ENCODE peak calls at places on chromosomes 13 and 19, in ten cellular contexts. N, W, D, G, E, U, C, A, I and O are unnamed samples.

GRCh38 chr13:113582841-113583631 is 1.5 kb upstream of the TFDP1 start:
- DNase-seq in N (no peak), W (no peak), D (no peak), G (no peak), E (no peak), U (no peak), C (peak; percentile 26), A (peak; percentile 4), I (peak; percentile 13), O (no peak)

GRCh38 chr19:35457173-35457572 is 9.1 kb downstream of the FFAR2 start:
- DNase-seq in N (no peak), W (no peak), D (no peak), G (no peak), E (no peak), U (no peak), C (no peak), A (no peak), I (no peak), O (no peak)

GRCh38 chr19:36489920-36490415 is 607 bp upstream of the ZNF566 start:
- DNase-seq in N (peak; percentile 80), W (peak; percentile 86), D (peak; percentile 96), G (no peak), E (peak; percentile 33), U (peak; percentile 99), C (no peak), A (peak; percentile 85), I (no peak), O (peak; percentile 36)

GRCh38 chr13:49602005-49602404 is 16.6 kb upstream of the RCBTB1 start:
- DNase-seq in N (no peak), W (no peak), D (no peak), G (no peak), E (no peak), U (no peak), C (no peak), A (no peak), I (no peak), O (no peak)

GRCh38 chr13:29125934-29126424 is 305.8 kb downstream of the MTUS2 start:
- DNase-seq in N (no peak), W (no peak), D (no peak), G (no peak), E (no peak), U (no peak), C (no peak), A (no peak), I (no peak), O (no peak)

GRCh38 chr13:97224544-97225324 is 2.6 kb downstream of the MBNL2 start:
- DNase-seq in N (no peak), W (no peak), D (no peak), G (peak; percentile 71), E (no peak), U (peak; percentile 81), C (no peak), A (no peak), I (no peak), O (no peak)

GRCh38 chr13:48156466-48156865 is 61.6 kb upstream of the MED4 start:
- DNase-seq in N (no peak), W (no peak), D (no peak), G (peak; percentile 47), E (no peak), U (peak; percentile 37), C (no peak), A (peak; percentile 21), I (no peak), O (no peak)

GRCh38 chr19:16078311-16078758 is 2.0 kb downstream of the TPM4 start:
- DNase-seq in N (no peak), W (peak; percentile 69), D (peak; percentile 61), G (peak; percentile 78), E (no peak), U (peak; percentile 74), C (no peak), A (peak; percentile 44), I (peak; percentile 50), O (no peak)

DNA sequence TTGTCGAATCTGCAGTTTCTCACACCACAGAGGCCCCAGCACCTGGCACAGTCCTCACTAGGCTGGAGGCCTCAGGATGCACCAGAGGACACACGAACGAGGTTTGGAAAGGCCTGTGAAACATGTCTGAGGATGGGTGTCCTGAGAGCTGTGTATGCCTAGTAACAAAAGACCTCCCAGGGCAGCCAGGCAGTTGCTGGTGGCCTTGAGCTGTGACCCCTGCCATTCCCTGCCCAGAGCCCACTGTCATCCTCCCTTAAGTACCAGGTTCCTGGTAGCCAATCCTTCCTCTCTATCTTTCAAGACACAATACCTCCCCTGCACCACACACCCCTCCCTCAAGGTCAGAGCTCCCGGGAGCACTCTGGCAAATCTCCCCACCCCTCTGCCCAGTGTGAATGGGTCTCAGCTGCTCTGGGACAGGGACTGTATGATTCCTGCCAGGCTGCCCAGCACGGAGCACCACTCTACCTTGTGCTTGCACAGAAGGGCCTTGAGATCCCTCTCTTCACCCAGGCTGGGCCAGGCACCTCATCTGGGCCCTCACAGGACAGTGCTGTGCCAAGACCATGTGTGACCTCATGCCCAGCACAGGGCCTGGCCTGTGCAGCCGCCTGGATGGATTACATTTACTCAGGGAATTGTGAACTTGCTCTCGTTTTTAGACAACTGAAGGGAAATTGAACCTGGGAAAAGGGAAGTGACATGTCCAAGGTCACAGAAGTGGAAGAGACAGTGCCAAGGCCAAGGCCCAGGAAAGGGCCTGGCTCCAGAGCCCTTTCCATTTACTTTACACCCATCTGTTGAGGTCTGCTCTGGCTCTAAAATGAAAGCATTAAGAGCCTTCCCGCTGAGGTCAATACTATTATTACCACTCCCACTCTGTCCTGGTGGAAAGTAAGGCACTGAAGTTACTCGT is 2.2 kb downstream of the ZNF787 start:
- DNase-seq in N (no peak), W (no peak), D (no peak), G (no peak), E (no peak), U (no peak), C (no peak), A (no peak), I (no peak), O (no peak)
- H3K27ac ChIP-seq in N (peak overlapping the region; percentile 97), W (peak overlapping the region; percentile 89), D (no peak overlapping the region), G (no peak overlapping the region), E (peak overlapping the region; percentile 99), U (no peak overlapping the region), C (peak overlapping the region; percentile 96), A (peak overlapping the region; percentile 96), I (peak overlapping the region; percentile 91), O (peak overlapping the region; percentile 97)

DNA sequence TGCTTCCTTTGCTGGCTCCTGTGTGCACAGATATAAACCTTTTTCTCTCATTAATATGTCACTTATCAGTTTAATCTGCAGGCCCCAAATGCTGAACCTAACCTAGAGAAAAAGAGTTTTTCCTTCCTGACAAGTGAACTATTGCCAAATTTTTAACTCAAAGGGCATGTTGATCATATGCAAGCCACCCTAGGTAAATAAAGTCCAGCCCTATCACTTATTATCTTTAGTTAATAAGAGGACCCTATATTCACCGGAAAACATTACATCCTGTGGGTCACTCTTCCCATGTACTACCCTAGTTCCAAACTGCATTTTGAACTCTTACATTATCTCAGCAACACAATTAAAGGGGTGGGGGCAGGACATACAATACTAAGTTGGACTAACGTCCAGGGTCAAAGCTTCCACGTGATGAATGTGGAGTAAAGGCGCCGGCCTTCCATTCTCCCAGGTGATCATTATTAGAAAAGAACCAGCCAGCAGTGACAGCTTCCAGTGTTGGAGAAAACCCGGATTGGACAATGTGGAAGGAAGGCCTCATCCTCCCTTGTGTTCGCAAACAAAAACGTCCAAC is 86.6 kb downstream of the STK24 start:
- DNase-seq in N (no peak), W (no peak), D (no peak), G (no peak), E (no peak), U (no peak), C (no peak), A (no peak), I (no peak), O (no peak)
- H3K4me1 ChIP-seq in N (peaks cover 87% of the 10 kb centered on the region), W (peaks cover 5% of the 10 kb centered on the region), D (peaks cover 67% of the 10 kb centered on the region), G (peaks cover 11% of the 10 kb centered on the region), E (peaks cover 3% of the 10 kb centered on the region), U (peaks cover 2% of the 10 kb centered on the region), C (peaks cover 28% of the 10 kb centered on the region), A (peaks cover 62% of the 10 kb centered on the region), I (peaks cover 5% of the 10 kb centered on the region), O (peaks cover 55% of the 10 kb centered on the region)

DNA sequence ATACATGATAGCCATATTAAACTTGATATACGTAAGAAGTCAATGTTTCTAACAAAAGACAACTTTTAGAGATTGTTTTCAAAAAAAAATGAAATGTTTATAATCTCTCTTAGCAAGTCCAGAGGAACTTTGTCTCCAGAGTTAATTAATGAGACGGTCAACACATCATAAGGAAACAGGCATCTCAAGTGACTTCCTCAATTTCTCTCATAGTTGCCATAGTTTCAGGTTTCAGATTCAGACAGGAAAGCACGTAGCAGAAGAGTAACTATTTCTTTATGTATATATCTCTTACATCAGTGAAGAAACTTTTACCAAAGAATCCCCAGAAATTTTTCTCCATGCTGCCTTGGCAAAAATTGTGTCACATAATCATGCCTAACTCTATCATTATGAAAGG is 159.6 kb upstream of the ATXN8OS start:
- DNase-seq in N (no peak), W (no peak), D (no peak), G (no peak), E (no peak), U (no peak), C (no peak), A (no peak), I (no peak), O (no peak)
- H3K4me3 ChIP-seq in N (no peak overlapping the region), W (no peak overlapping the region), D (no peak overlapping the region), G (no peak overlapping the region), E (no peak overlapping the region), U (no peak overlapping the region), C (no peak overlapping the region), A (no peak overlapping the region), I (no peak overlapping the region), O (no peak overlapping the region)

DNA sequence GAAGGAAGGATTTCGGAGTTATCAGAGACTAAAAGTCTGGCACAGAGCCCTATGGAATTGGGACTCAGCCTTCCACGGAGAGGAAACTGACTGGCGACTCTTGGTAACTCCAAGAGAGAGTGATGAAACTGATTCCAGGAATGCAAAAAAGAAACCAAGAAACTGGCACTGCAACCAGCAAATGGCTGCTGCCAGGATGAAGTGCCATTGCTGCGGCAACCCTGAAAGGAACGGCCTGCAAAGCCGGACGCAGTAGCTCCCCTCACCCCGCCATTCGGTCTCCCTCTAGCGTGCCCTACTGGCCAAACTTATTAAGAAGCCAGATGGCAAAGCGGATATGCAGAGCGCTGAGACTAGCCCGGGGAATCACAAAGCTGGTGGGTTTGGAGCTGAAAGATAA is 236.0 kb downstream of the PCDH9 start:
- DNase-seq in N (peak; percentile 45), W (no peak), D (peak; percentile 92), G (peak; percentile 66), E (peak; percentile 18), U (peak; percentile 90), C (peak; percentile 66), A (peak; percentile 68), I (no peak), O (no peak)
- H3K27ac ChIP-seq in N (no peak overlapping the region), W (no peak overlapping the region), D (no peak overlapping the region), G (no peak overlapping the region), E (no peak overlapping the region), U (no peak overlapping the region), C (no peak overlapping the region), A (no peak overlapping the region), I (no peak overlapping the region), O (no peak overlapping the region)

GRCh38 chr13:99432637-99433542 is 68.4 kb upstream of the TM9SF2 start:
- DNase-seq in N (peak; percentile 65), W (peak; percentile 28), D (peak; percentile 79), G (peak; percentile 34), E (peak; percentile 69), U (peak; percentile 91), C (peak; percentile 62), A (peak; percentile 59), I (no peak), O (peak; percentile 8)
- H3K4me1 ChIP-seq in N (peaks cover 13% of the 10 kb centered on the region), W (no peaks in the 10 kb centered on the region), D (peaks cover 7% of the 10 kb centered on the region), G (peaks cover 10% of the 10 kb centered on the region), E (no peaks in the 10 kb centered on the region), U (no peaks in the 10 kb centered on the region), C (peaks cover 5% of the 10 kb centered on the region), A (no peaks in the 10 kb centered on the region), I (peaks cover 9% of the 10 kb centered on the region), O (peaks cover 5% of the 10 kb centered on the region)

GRCh38 chr19:39246951-39247669 is 1.5 kb downstream of the IFNL4 start:
- DNase-seq in N (peak; percentile 29), W (no peak), D (peak; percentile 59), G (no peak), E (no peak), U (peak; percentile 64), C (no peak), A (no peak), I (no peak), O (no peak)
- H3K4me3 ChIP-seq in N (peak overlapping the region; percentile 21), W (no peak overlapping the region), D (peak overlapping the region; percentile 27), G (no peak overlapping the region), E (peak overlapping the region; percentile 27), U (no peak overlapping the region), C (no peak overlapping the region), A (no peak overlapping the region), I (no peak overlapping the region), O (peak overlapping the region; percentile 52)